ENCODE peak calls at places on chromosomes 13 and 19, in five cellular contexts. One of them, this sample, is unnamed.

GRCh38 chr13:110648155-110648819 is 32.9 kb downstream of the NAXD start:
- DNase-seq in hepatocyte: no peak
- DNase-seq in breast epithelium: no peak
- DNase-seq in heart left ventricle: no peak
- DNase-seq in Peyer's patch: no peak
- DNase-seq in this sample: no peak

GRCh38 chr19:42420055-42420544 is 7.1 kb downstream of the LIPE start:
- DNase-seq in hepatocyte: peak; percentile 62
- DNase-seq in breast epithelium: no peak
- DNase-seq in heart left ventricle: no peak
- DNase-seq in Peyer's patch: peak; percentile 77
- DNase-seq in this sample: peak; percentile 79

GRCh38 chr13:82356667-82357066 is 1525.6 kb downstream of the SLITRK1 start:
- DNase-seq in hepatocyte: no peak
- DNase-seq in breast epithelium: no peak
- DNase-seq in heart left ventricle: no peak
- DNase-seq in Peyer's patch: no peak
- DNase-seq in this sample: no peak

GRCh38 chr13:92900455-92900854 is 326.2 kb upstream of the GPC6 start:
- DNase-seq in hepatocyte: no peak
- DNase-seq in breast epithelium: no peak
- DNase-seq in heart left ventricle: no peak
- DNase-seq in Peyer's patch: no peak
- DNase-seq in this sample: no peak

GRCh38 chr13:113457510-113457909 is 4.2 kb upstream of the ADPRHL1 start:
- DNase-seq in hepatocyte: no peak
- DNase-seq in breast epithelium: no peak
- DNase-seq in heart left ventricle: no peak
- DNase-seq in Peyer's patch: no peak
- DNase-seq in this sample: no peak

GRCh38 chr13:44436589-44437337 is 63.1 kb downstream of the SERP2 start:
- DNase-seq in hepatocyte: peak; percentile 97
- DNase-seq in breast epithelium: peak; percentile 94
- DNase-seq in heart left ventricle: peak; percentile 96
- DNase-seq in Peyer's patch: peak; percentile 96
- DNase-seq in this sample: peak; percentile 33

GRCh38 chr19:1295169-1296012 is 9.7 kb downstream of the EFNA2 start:
- DNase-seq in hepatocyte: no peak
- DNase-seq in breast epithelium: no peak
- DNase-seq in heart left ventricle: no peak
- DNase-seq in Peyer's patch: no peak
- DNase-seq in this sample: peak; percentile 43

GRCh38 chr13:84607614-84608013 is 725.3 kb upstream of the SLITRK1 start:
- DNase-seq in hepatocyte: no peak
- DNase-seq in breast epithelium: no peak
- DNase-seq in heart left ventricle: peak; percentile 7
- DNase-seq in Peyer's patch: no peak
- DNase-seq in this sample: no peak

GRCh38 chr13:46386426-46386995 is 541 bp downstream of the RUBCNL start:
- DNase-seq in hepatocyte: no peak
- DNase-seq in breast epithelium: no peak
- DNase-seq in heart left ventricle: no peak
- DNase-seq in Peyer's patch: no peak
- DNase-seq in this sample: no peak

GRCh38 chr19:1101337-1101698 is 2.5 kb upstream of the GPX4 start:
- DNase-seq in hepatocyte: no peak
- DNase-seq in breast epithelium: no peak
- DNase-seq in heart left ventricle: peak; percentile 68
- DNase-seq in Peyer's patch: no peak
- DNase-seq in this sample: no peak

GRCh38 chr19:48186015-48186414 is 15.5 kb downstream of the ZSWIM9 start:
- DNase-seq in hepatocyte: no peak
- DNase-seq in breast epithelium: no peak
- DNase-seq in heart left ventricle: no peak
- DNase-seq in Peyer's patch: no peak
- DNase-seq in this sample: no peak

GRCh38 chr19:54464044-54464623 is 556 bp upstream of the LENG9 start:
- DNase-seq in hepatocyte: peak; percentile 97
- DNase-seq in breast epithelium: peak; percentile 98
- DNase-seq in heart left ventricle: peak; percentile 79
- DNase-seq in Peyer's patch: peak; percentile 95
- DNase-seq in this sample: peak; percentile 77

GRCh38 chr13:95382411-95382810 is 81.2 kb upstream of the ABCC4 start:
- DNase-seq in hepatocyte: no peak
- DNase-seq in breast epithelium: no peak
- DNase-seq in heart left ventricle: no peak
- DNase-seq in Peyer's patch: no peak
- DNase-seq in this sample: no peak

GRCh38 chr13:36919833-36920611 is at the start of gene SMAD9:
- DNase-seq in hepatocyte: peak; percentile 92
- DNase-seq in breast epithelium: peak; percentile 30
- DNase-seq in heart left ventricle: peak; percentile 85
- DNase-seq in Peyer's patch: peak; percentile 65
- DNase-seq in this sample: no peak

GRCh38 chr13:97141564-97142005 is 80.5 kb upstream of the MBNL2 start:
- DNase-seq in hepatocyte: peak; percentile 90
- DNase-seq in breast epithelium: peak; percentile 61
- DNase-seq in heart left ventricle: no peak
- DNase-seq in Peyer's patch: peak; percentile 73
- DNase-seq in this sample: no peak

GRCh38 chr13:47188802-47189201 is 291.9 kb upstream of the HTR2A start:
- DNase-seq in hepatocyte: peak; percentile 17
- DNase-seq in breast epithelium: no peak
- DNase-seq in heart left ventricle: no peak
- DNase-seq in Peyer's patch: no peak
- DNase-seq in this sample: no peak

GRCh38 chr19:19074172-19074905 is 10.5 kb downstream of the SLC25A42 start:
- DNase-seq in hepatocyte: no peak
- DNase-seq in breast epithelium: no peak
- DNase-seq in heart left ventricle: no peak
- DNase-seq in Peyer's patch: no peak
- DNase-seq in this sample: no peak

GRCh38 chr13:48185018-48185417 is 48.0 kb upstream of the ITM2B start:
- DNase-seq in hepatocyte: no peak
- DNase-seq in breast epithelium: no peak
- DNase-seq in heart left ventricle: no peak
- DNase-seq in Peyer's patch: no peak
- DNase-seq in this sample: no peak

GRCh38 chr13:49938921-49939320 is 2.8 kb upstream of the SPRYD7 start:
- DNase-seq in hepatocyte: peak; percentile 69
- DNase-seq in breast epithelium: no peak
- DNase-seq in heart left ventricle: no peak
- DNase-seq in Peyer's patch: peak; percentile 91
- DNase-seq in this sample: no peak

GRCh38 chr19:1241417-1242095 is at the start of gene ATP5F1D:
- DNase-seq in hepatocyte: peak; percentile 98
- DNase-seq in breast epithelium: peak; percentile 91
- DNase-seq in heart left ventricle: peak; percentile 95
- DNase-seq in Peyer's patch: peak; percentile 96
- DNase-seq in this sample: peak; percentile 84

GRCh38 chr19:2636897-2637683 is 65.4 kb downstream of the GNG7 start:
- DNase-seq in hepatocyte: peak; percentile 77
- DNase-seq in breast epithelium: no peak
- DNase-seq in heart left ventricle: peak; percentile 47
- DNase-seq in Peyer's patch: peak; percentile 76
- DNase-seq in this sample: peak; percentile 59

GRCh38 chr19:9362905-9363304 is at the start of gene ZNF177:
- DNase-seq in hepatocyte: no peak
- DNase-seq in breast epithelium: no peak
- DNase-seq in heart left ventricle: peak; percentile 8
- DNase-seq in Peyer's patch: no peak
- DNase-seq in this sample: no peak
- H3K4me3 ChIP-seq in hepatocyte: no peak within 1 kb of the TSS
- H3K4me3 ChIP-seq in breast epithelium: peak within 1 kb of the TSS; percentile 10
- H3K4me3 ChIP-seq in heart left ventricle: peak within 1 kb of the TSS; percentile 50
- H3K4me3 ChIP-seq in Peyer's patch: no peak within 1 kb of the TSS
- H3K4me3 ChIP-seq in this sample: no peak within 1 kb of the TSS

GRCh38 chr19:10968527-10969081 is 7.8 kb downstream of the SMARCA4 start:
- DNase-seq in hepatocyte: no peak
- DNase-seq in breast epithelium: no peak
- DNase-seq in heart left ventricle: no peak
- DNase-seq in Peyer's patch: no peak
- DNase-seq in this sample: no peak
- TF ChIP-seq CTCF in hepatocyte: no peak
- TF ChIP-seq CTCF in breast epithelium: no peak
- TF ChIP-seq CTCF in heart left ventricle: no peak
- TF ChIP-seq CTCF in Peyer's patch: peak; percentile 5
- TF ChIP-seq CTCF in this sample: no peak

DNA sequence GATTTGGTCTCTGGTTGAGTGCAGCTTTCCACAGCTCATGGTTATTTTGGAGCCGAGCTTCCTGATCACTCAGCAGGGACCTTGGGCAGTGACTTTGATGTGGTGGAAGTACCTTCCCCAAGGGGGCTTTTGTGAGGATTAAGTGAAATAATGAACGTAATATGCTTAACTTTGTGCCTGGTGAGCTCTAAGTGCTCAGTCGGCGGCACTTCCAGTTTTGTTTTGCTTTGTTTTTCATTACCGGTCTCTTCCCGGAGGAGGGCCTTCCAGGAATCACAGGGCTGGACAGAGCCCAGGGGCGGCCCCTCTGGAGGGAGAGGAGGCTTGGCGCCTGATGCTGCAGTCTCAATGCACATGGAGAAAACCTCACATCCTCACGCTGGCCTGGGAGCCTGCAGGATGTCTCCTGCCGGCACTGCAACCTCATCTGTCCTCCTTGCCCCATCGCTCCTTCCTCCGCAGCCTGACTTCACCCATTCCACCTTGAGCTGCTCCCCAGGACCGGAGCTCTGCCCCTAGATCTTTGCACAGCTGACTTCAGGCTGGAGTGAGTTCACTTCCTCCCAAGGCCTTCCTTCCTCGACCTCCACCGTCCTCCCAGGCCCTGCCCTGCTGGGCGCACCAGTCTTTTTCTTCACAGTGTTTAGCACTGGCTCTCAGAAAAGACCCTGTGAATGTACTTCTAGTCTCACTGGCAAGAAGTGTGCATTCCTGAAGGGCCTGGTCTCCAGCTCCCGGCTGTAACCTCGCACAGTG is 1.6 kb downstream of the PLEKHF1 start:
- DNase-seq in hepatocyte: peak; percentile 82
- DNase-seq in breast epithelium: peak; percentile 62
- DNase-seq in heart left ventricle: peak; percentile 82
- DNase-seq in Peyer's patch: no peak
- DNase-seq in this sample: no peak
- H3K27ac ChIP-seq in hepatocyte: peak overlapping the region; percentile 52
- H3K27ac ChIP-seq in breast epithelium: peak overlapping the region; percentile 98
- H3K27ac ChIP-seq in heart left ventricle: peak overlapping the region; percentile 98
- H3K27ac ChIP-seq in Peyer's patch: peak overlapping the region; percentile 92
- H3K27ac ChIP-seq in this sample: peak overlapping the region; percentile 69

GRCh38 chr13:67614013-67614412 is 383.9 kb upstream of the PCDH9 start:
- DNase-seq in hepatocyte: no peak
- DNase-seq in breast epithelium: no peak
- DNase-seq in heart left ventricle: no peak
- DNase-seq in Peyer's patch: no peak
- DNase-seq in this sample: no peak
- H3K4me3 ChIP-seq in hepatocyte: no peak overlapping the region
- H3K4me3 ChIP-seq in breast epithelium: no peak overlapping the region
- H3K4me3 ChIP-seq in heart left ventricle: no peak overlapping the region
- H3K4me3 ChIP-seq in Peyer's patch: no peak overlapping the region
- H3K4me3 ChIP-seq in this sample: no peak overlapping the region

GRCh38 chr19:33134571-33135041 is 2.7 kb downstream of the WDR88 start:
- DNase-seq in hepatocyte: no peak
- DNase-seq in breast epithelium: no peak
- DNase-seq in heart left ventricle: no peak
- DNase-seq in Peyer's patch: no peak
- DNase-seq in this sample: no peak
- TF ChIP-seq CTCF in hepatocyte: no peak
- TF ChIP-seq CTCF in breast epithelium: no peak
- TF ChIP-seq CTCF in heart left ventricle: no peak
- TF ChIP-seq CTCF in Peyer's patch: no peak
- TF ChIP-seq CTCF in this sample: no peak

GRCh38 chr13:21022694-21023325 is 38.6 kb downstream of the LATS2 start:
- DNase-seq in hepatocyte: no peak
- DNase-seq in breast epithelium: no peak
- DNase-seq in heart left ventricle: no peak
- DNase-seq in Peyer's patch: no peak
- DNase-seq in this sample: no peak
- H3K27ac ChIP-seq in hepatocyte: peak overlapping the region; percentile 9
- H3K27ac ChIP-seq in breast epithelium: no peak overlapping the region
- H3K27ac ChIP-seq in heart left ventricle: no peak overlapping the region
- H3K27ac ChIP-seq in Peyer's patch: no peak overlapping the region
- H3K27ac ChIP-seq in this sample: no peak overlapping the region

DNA sequence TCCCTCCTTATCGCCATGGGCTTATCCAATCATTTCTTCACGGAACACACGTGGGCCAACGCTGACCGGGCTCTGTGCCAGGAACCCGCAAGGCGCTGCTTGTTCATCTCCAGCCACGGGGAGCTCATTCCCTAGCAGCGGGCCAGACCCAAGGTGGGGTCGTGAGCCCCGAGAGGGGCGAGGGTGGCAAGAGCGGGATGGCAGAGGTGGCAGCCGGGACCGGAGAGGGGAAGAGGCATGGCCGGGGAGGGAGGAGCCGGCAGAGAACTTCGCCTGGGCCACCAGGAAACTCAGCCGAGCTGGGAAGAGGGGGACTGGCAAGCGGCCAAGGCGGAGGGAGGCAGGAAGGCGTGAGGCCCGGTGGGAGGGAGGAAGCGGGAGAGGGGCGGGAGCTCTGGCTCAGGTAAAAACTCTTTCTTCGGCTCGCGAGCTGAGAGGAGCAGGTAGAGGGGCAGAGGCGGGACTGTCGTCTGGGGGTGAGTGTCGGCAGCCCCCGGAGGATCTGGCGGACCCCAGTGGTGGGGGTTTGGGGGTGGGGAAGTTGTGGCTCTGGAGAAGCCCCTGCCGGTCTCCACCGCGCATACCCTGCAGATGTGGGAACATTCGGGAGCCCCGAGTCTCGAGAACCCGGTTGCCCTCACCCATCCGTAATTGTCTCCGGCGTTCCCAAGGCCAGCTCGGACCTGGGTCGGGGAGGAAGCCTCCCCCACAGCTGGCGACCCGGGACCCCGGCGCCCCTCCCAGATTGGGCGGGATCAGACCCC is at the start of gene B3GNT3:
- DNase-seq in hepatocyte: peak; percentile 92
- DNase-seq in breast epithelium: peak; percentile 24
- DNase-seq in heart left ventricle: no peak
- DNase-seq in Peyer's patch: peak; percentile 97
- DNase-seq in this sample: no peak
- H3K4me3 ChIP-seq in hepatocyte: peak within 1 kb of the TSS; percentile 27
- H3K4me3 ChIP-seq in breast epithelium: peak within 1 kb of the TSS; percentile 59
- H3K4me3 ChIP-seq in heart left ventricle: no peak within 1 kb of the TSS
- H3K4me3 ChIP-seq in Peyer's patch: peak within 1 kb of the TSS; percentile 54
- H3K4me3 ChIP-seq in this sample: peak within 1 kb of the TSS; percentile 33

DNA sequence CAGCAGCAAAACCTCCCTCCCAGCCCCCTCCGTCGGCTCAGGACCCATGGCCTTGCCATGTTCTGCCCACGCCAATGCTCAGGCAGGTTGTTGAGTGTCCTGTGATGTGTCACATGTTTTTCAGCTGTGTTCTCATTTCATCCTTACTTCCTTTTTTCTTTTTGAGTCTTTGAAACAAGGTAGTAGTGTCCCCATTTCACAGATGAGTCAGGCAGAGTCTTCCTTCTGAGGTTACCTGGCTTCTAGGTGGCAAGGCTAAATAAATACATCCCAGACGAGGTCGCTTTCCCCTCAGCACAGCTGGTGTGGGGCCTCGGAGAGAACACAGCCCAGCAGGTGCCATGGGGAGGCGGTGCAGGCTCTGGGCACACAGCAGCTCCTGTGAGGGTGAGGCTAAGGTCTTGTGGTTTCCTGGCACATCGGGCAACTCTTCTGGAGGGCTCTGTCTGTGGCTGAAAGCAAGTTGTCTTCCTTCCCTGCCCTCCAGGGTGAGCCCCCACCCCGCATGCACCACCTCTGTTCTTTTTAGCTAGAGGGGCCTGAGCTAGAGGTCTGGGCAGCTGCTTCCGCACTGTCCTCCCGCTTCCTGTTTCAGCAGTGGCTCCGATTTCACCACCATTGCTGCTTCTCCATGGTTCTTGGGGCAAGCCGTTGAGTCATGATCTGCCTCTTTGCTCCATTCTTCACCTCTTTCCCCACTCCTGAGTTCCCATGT is 15.1 kb downstream of the PRAM1 start:
- DNase-seq in hepatocyte: no peak
- DNase-seq in breast epithelium: no peak
- DNase-seq in heart left ventricle: no peak
- DNase-seq in Peyer's patch: no peak
- DNase-seq in this sample: peak; percentile 67
- TF ChIP-seq CTCF in hepatocyte: no peak
- TF ChIP-seq CTCF in breast epithelium: no peak
- TF ChIP-seq CTCF in heart left ventricle: no peak
- TF ChIP-seq CTCF in Peyer's patch: no peak
- TF ChIP-seq CTCF in this sample: no peak